ENCODE peak calls at places on chromosomes 12 and 14, in six cellular contexts. Q is uterus, A is tibial artery, Y is ascending aorta, R is WTC11, M is endothelial cell. O is an unnamed sample.

GRCh38 chr12:132776816-132777568 is 15.4 kb upstream of the ANKLE2 start:
- DNase-seq in Q (peak), A (no peak), Y (no peak), R (no peak), M (no peak), O (no peak)

GRCh38 chr12:622420-622819 is 40.8 kb downstream of the NINJ2 start:
- DNase-seq in Q (no peak), A (no peak), Y (no peak), R (no peak), M (no peak), O (no peak)

GRCh38 chr12:111686574-111687105 is 787 bp downstream of the ACAD10 start:
- DNase-seq in Q (no peak), A (no peak), Y (no peak), R (no peak), M (no peak), O (no peak)

GRCh38 chr14:76924363-76925151 is 98.3 kb downstream of the LRRC74A start:
- DNase-seq in Q (no peak), A (no peak), Y (no peak), R (peak), M (peak), O (no peak)

GRCh38 chr14:95098984-95099599 is 58.2 kb downstream of the DICER1 start:
- DNase-seq in Q (peak), A (peak), Y (peak), R (peak), M (peak), O (peak)

GRCh38 chr12:96500686-96501085 is 11.3 kb downstream of the CFAP54 start:
- DNase-seq in Q (no peak), A (no peak), Y (no peak), R (no peak), M (no peak), O (no peak)

GRCh38 chr12:38384816-38385491 is 68.4 kb downstream of the ALG10B start:
- DNase-seq in Q (no peak), A (no peak), Y (no peak), R (peak), M (no peak), O (no peak)

GRCh38 chr14:32332415-32333116 is 3.5 kb downstream of the AKAP6 start:
- DNase-seq in Q (no peak), A (no peak), Y (no peak), R (no peak), M (no peak), O (no peak)

GRCh38 chr14:51564986-51565604 is 86.6 kb upstream of the FRMD6 start:
- DNase-seq in Q (no peak), A (no peak), Y (no peak), R (no peak), M (no peak), O (no peak)

DNA sequence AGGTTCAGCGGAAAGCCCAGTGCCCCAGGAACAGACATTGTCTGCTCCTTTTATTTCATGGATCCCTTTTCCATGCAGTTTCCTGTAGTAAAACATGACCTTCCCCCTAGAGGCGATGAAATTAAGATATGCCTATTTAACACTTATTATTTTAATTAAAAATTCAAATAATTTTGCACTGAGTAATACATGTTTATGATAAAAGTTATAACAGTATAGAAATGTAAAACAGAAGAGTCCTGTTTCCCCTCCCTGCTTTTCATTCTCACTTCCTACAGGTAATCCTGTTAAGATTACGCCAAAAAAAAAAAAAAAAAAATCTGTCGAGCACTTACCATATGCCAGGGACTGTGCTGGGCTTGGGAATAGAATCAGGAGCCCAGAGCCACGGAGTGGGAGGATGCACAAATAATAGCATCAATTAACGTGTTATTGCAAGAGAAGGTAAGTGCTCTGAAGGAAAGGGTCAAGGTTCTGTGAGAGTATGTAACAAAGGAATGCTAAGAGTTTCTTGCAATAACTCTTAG is 830 bp upstream of the LPCAT3 start:
- DNase-seq in Q (no peak), A (no peak), Y (no peak), R (no peak), M (no peak), O (no peak)
- TF ChIP-seq CTCF in Q (no peak), A (no peak), Y (no peak), R (no peak), M (peak), O (peak)

DNA sequence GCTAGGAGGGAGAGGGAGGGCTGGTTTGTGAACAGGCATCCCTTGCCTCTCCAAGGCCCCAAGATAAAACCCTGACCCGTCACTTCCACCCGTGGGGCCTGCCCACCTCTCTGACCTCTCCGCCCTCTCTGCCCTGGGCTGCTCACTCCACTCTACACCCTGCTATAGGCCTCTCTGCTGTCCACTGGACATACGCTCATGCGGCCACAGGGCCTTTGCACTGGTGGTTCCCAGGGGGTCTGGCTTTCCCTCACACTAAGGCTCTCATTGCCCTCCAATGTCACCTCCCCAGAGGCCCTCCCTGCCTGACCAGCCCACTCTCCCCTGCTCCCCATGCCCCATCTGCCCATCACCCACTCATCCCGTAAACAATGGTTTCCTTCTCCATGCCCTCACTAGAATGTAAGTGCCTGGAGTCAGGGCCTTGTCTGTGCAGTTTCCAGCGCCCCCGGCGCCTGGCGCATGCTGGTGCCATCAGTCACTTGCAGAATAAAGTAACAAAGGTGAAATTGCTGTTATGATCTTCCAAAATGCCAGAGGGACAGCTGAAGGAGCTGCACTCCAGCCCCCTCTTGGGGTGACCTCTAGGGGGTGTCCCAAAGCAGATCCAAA is 73.6 kb downstream of the RFLNA start:
- DNase-seq in Q (no peak), A (no peak), Y (no peak), R (no peak), M (no peak), O (no peak)
- TF ChIP-seq CTCF in Q (no peak), A (no peak), Y (no peak), R (no peak), M (no peak), O (no peak)

GRCh38 chr14:22861651-22862050 is 9.9 kb upstream of the LRP10 start:
- DNase-seq in Q (no peak), A (no peak), Y (no peak), R (no peak), M (no peak), O (no peak)

GRCh38 chr14:22866874-22867273 is 4.7 kb upstream of the LRP10 start:
- DNase-seq in Q (no peak), A (no peak), Y (no peak), R (no peak), M (no peak), O (no peak)

GRCh38 chr14:22870811-22871199 is 735 bp upstream of the LRP10 start:
- DNase-seq in Q (no peak), A (no peak), Y (no peak), R (no peak), M (no peak), O (no peak)

GRCh38 chr14:22864979-22865378 is 6.6 kb upstream of the LRP10 start:
- DNase-seq in Q (no peak), A (no peak), Y (no peak), R (no peak), M (no peak), O (no peak)

GRCh38 chr14:22865424-22866215 is 5.9 kb upstream of the LRP10 start:
- DNase-seq in Q (no peak), A (peak), Y (no peak), R (peak), M (peak), O (no peak)
- TF ChIP-seq CTCF in Q (no peak), A (no peak), Y (no peak), R (peak), M (no peak), O (no peak)

GRCh38 chr14:53603994-53604393 is 352.6 kb downstream of the BMP4 start:
- DNase-seq in Q (no peak), A (no peak), Y (no peak), R (no peak), M (no peak), O (no peak)

GRCh38 chr14:53601409-53601808 is 355.2 kb downstream of the BMP4 start:
- DNase-seq in Q (no peak), A (no peak), Y (no peak), R (no peak), M (no peak), O (no peak)

GRCh38 chr14:53596845-53597525 is 359.6 kb downstream of the BMP4 start:
- DNase-seq in Q (no peak), A (no peak), Y (no peak), R (no peak), M (no peak), O (no peak)

GRCh38 chr14:53599221-53599945 is 357.2 kb downstream of the BMP4 start:
- DNase-seq in Q (no peak), A (no peak), Y (no peak), R (no peak), M (no peak), O (no peak)
- TF ChIP-seq CTCF in Q (no peak), A (no peak), Y (no peak), R (no peak), M (no peak), O (no peak)

DNA sequence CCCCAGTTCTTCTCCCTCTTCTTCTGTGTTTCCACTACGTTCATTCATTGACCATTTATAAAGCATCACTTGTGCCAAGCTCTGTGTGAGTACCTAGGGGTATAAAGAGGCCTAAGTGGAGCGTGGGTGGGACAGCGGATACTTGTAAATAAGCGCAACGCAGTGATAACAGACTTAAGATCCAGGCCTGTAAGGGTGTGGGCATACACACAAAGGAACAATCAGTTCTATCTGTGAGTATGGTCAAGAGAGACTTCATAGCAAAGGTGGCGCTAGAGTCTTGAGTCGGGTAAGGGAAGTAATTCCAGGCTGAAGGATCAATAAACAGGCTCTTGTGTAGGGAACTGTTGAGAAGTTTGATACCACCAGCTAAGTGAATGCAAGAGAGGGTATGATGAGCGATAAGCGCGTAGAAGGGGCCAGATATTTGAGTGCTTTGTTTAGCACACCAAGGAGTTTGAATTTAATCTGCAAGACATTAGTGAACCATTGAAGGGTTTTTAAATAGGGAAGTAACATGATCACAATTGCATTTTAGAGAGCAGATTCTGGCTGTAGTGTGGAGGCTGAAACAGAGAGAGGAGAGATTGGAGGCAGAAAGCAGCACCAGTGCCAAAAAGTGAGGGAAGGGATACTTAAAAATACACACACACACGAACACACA is 1.0 kb upstream of the GXYLT1 start:
- DNase-seq in Q (no peak), A (no peak), Y (no peak), R (no peak), M (no peak), O (no peak)
- TF ChIP-seq CTCF in Q (no peak), A (no peak), Y (no peak), R (no peak), M (no peak), O (no peak)